ENCODE peak calls at places on chromosomes 7 and 10, in seven cellular contexts. L is Karpas-422, G is AG10803, S is ovary, J is AG04449, Q is brain microvascular endothelial cell, M is colonic mucosa. V is an unnamed sample.

GRCh38 chr7:148515237-148515636 is 75.3 kb upstream of the C7orf33 start:
- DNase-seq in G (no peak), J (no peak), M (no peak), S (no peak), Q (peak; percentile 45), L (no peak), V (no peak)

GRCh38 chr7:47427046-47427643 is 154.8 kb downstream of the TNS3 start:
- DNase-seq in L (no peak), S (no peak), Q (no peak), M (no peak), J (no peak), G (no peak), V (no peak)

GRCh38 chr7:12686894-12687212 is 580 bp upstream of the ARL4A start:
- DNase-seq in J (no peak), G (no peak), Q (no peak), L (no peak), S (no peak), M (no peak), V (no peak)

GRCh38 chr7:151386301-151387160 is 23.3 kb downstream of the WDR86 start:
- DNase-seq in J (no peak), S (no peak), Q (no peak), G (no peak), M (no peak), L (no peak), V (no peak)

GRCh38 chr10:34434119-34434594 is 380.9 kb downstream of the PARD3 start:
- DNase-seq in L (no peak), G (peak; percentile 71), S (no peak), J (peak; percentile 26), Q (peak; percentile 72), M (no peak), V (peak; percentile 44)

GRCh38 chr10:120735773-120736371 is 115.3 kb upstream of the WDR11 start:
- DNase-seq in M (no peak), Q (no peak), G (peak; percentile 30), J (no peak), L (peak; percentile 80), S (no peak), V (no peak)

GRCh38 chr7:88927-89921 is 103.1 kb upstream of the FAM20C start:
- DNase-seq in G (peak; percentile 93), Q (peak; percentile 86), L (peak; percentile 41), M (no peak), J (peak; percentile 70), S (peak; percentile 31), V (peak; percentile 81)

GRCh38 chr7:76234931-76235441 is 33.3 kb downstream of the SRRM3 start:
- DNase-seq in J (no peak), S (peak; percentile 29), L (peak; percentile 90), Q (peak; percentile 86), M (peak; percentile 93), G (peak; percentile 76), V (peak; percentile 8)

GRCh38 chr10:101888251-101888949 is 44.8 kb upstream of the KCNIP2 start:
- DNase-seq in S (no peak), L (no peak), M (no peak), Q (no peak), J (no peak), G (no peak), V (no peak)

GRCh38 chr10:6615971-6616370 is 35.9 kb upstream of the PRKCQ start:
- DNase-seq in M (no peak), S (no peak), Q (no peak), G (no peak), L (no peak), J (no peak), V (no peak)

GRCh38 chr7:151438864-151439601 is 908 bp downstream of the CRYGN start:
- DNase-seq in S (no peak), M (no peak), Q (no peak), L (no peak), G (no peak), J (no peak), V (no peak)

GRCh38 chr10:124909563-124909962 is 32.4 kb upstream of the ZRANB1 start:
- DNase-seq in L (no peak), G (no peak), S (no peak), J (no peak), M (no peak), Q (no peak), V (no peak)

GRCh38 chr10:29635711-29636144 is 957 bp upstream of the SVIL start:
- DNase-seq in S (peak; percentile 18), Q (peak; percentile 64), J (no peak), M (peak; percentile 50), L (no peak), G (no peak), V (no peak)

GRCh38 chr7:21550076-21550475 is 7.2 kb downstream of the DNAH11 start:
- DNase-seq in J (no peak), G (no peak), M (no peak), S (no peak), L (no peak), Q (no peak), V (no peak)

GRCh38 chr7:78395298-78396120 is 596.9 kb downstream of the PHTF2 start:
- DNase-seq in M (no peak), L (no peak), S (no peak), J (no peak), Q (no peak), G (peak; percentile 31), V (no peak)

GRCh38 chr7:39580150-39580874 is 14.1 kb downstream of the YAE1 start:
- DNase-seq in M (peak; percentile 81), S (peak; percentile 71), L (peak; percentile 96), G (peak; percentile 95), J (peak; percentile 82), Q (peak; percentile 77), V (peak; percentile 85)

GRCh38 chr10:5595095-5595494 is 70.3 kb downstream of the CALML3 start:
- DNase-seq in Q (no peak), M (no peak), J (no peak), L (no peak), S (no peak), G (no peak), V (no peak)

GRCh38 chr10:5596611-5597341 is 69.6 kb downstream of the ASB13 start:
- DNase-seq in S (no peak), M (no peak), G (no peak), J (no peak), L (no peak), Q (no peak), V (no peak)

GRCh38 chr10:5595591-5596590 is 70.5 kb downstream of the ASB13 start:
- DNase-seq in M (no peak), L (no peak), G (peak; percentile 81), S (no peak), Q (peak; percentile 81), J (peak; percentile 73), V (peak; percentile 71)

GRCh38 chr10:5592070-5592469 is 67.3 kb downstream of the CALML3 start:
- DNase-seq in M (no peak), Q (no peak), J (no peak), S (no peak), L (no peak), G (no peak), V (no peak)

GRCh38 chr10:5594271-5595036 is 69.7 kb downstream of the CALML3 start:
- DNase-seq in M (no peak), L (no peak), S (no peak), J (no peak), G (peak; percentile 86), Q (no peak), V (no peak)
- H3K4me3 ChIP-seq in M (no peak overlapping the region), L (no peak overlapping the region), S (no peak overlapping the region), J (no peak overlapping the region), G (no peak overlapping the region), Q (no peak overlapping the region), V (no peak overlapping the region)

GRCh38 chr7:45873035-45873354 is at the start of gene CCDC201:
- DNase-seq in G (no peak), M (no peak), L (no peak), S (no peak), J (no peak), Q (no peak), V (no peak)

GRCh38 chr7:45873355-45873754 is 473 bp upstream of the CCDC201 start:
- DNase-seq in L (no peak), J (no peak), Q (no peak), S (no peak), G (no peak), M (no peak), V (no peak)

GRCh38 chr7:45876519-45876918 is 3.6 kb upstream of the CCDC201 start:
- DNase-seq in Q (no peak), G (no peak), J (no peak), S (no peak), M (no peak), L (no peak), V (no peak)

GRCh38 chr7:45872116-45873034 is 507 bp downstream of the CCDC201 start:
- DNase-seq in Q (no peak), L (peak; percentile 53), M (no peak), S (no peak), G (no peak), J (no peak), V (no peak)

DNA sequence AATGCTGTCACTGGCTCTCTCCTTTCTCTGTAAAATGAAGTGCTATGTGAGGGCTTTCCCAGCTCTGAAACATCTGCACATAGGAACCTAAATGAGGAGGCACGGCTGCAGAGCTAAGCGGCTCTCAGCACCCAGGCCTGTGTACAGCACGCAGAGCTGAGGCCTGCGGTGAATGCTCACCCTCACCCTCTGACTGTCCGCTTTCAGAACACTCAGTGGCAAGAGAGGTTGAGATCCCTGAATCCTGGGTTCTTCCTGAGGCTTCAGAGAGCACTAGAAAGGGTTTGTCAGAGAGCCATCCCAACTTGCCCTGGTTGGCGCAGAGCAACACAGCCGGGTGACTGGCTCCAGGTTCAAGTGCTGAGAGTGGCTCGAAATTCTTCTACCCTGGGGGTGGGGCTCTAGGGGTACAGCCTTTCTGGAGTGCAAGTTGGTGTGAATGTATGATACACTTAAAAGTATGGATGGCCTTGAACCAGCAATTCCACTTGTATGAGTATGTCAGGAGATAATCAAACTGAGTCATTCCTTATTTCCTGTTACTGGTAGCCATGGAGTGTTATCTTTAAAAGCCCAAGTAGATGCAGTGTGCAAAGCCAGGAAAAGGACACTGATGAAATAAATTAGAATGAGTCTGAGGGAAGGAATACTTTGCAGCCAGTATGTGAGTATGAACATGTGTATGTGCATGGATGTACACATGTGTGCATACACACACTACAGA is 1.7 kb upstream of the CCDC201 start:
- DNase-seq in M (no peak), S (no peak), L (no peak), Q (peak; percentile 83), G (peak; percentile 73), J (peak; percentile 59), V (peak; percentile 69)
- H3K4me3 ChIP-seq in M (no peak overlapping the region), S (no peak overlapping the region), L (no peak overlapping the region), Q (no peak overlapping the region), G (no peak overlapping the region), J (no peak overlapping the region), V (no peak overlapping the region)

GRCh38 chr10:129963076-129963830 is 821 bp downstream of the EBF3 start:
- DNase-seq in L (no peak), Q (no peak), J (no peak), G (peak; percentile 22), S (no peak), M (no peak), V (no peak)
- H3K4me3 ChIP-seq in L (no peak overlapping the region), Q (peak overlapping the region; percentile 42), J (peak overlapping the region; percentile 52), G (peak overlapping the region; percentile 63), S (peak overlapping the region; percentile 26), M (peak overlapping the region; percentile 41), V (peak overlapping the region; percentile 30)

DNA sequence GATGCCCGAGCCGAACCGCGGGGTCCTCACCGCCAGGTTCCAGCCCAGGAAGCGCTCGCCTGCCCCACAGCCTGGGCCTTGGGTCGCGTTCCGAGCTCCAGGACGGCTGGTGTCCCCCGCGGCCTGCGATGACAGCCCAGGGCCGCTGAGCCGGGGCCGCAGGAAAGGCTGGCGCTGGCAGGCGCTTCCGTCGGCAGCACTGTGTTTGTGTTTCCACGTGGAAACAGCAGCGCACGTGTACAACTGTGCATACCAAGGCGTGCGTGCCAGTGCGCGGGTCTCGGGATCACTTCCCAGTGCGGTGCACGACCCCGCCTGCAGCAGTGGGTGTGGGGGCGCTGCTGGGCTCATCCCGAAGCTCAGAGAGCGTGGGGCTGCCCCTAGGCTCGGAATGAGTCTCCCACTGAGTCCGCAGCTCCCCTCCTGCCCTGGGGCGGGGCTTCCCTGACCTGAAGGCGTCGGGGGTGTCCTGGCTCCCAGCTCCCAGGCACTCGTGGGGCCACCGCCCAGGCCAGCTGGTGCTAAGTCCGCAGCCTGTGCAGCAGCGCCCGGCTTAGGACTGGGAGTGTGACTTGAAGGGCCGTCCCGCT is 17.2 kb downstream of the AP5Z1 start:
- DNase-seq in G (peak; percentile 22), M (peak; percentile 31), J (no peak), Q (no peak), S (peak; percentile 39), L (no peak), V (no peak)
- H3K4me3 ChIP-seq in G (peak overlapping the region; percentile 9), M (peak overlapping the region; percentile 57), J (peak overlapping the region; percentile 33), Q (peak overlapping the region; percentile 42), S (peak overlapping the region; percentile 34), L (no peak overlapping the region), V (no peak overlapping the region)

V was measured in AG09309.